ENCODE peak calls at places on chromosomes 13 and 19, in six cellular contexts. J is astrocyte of the spinal cord; B is GM23248; K is effector memory CD4-positive, alpha-beta T cell; C is colonic mucosa; M is psoas muscle. Y is an unnamed sample.

GRCh38 chr13:77637583-77637982 is 59.9 kb upstream of the SLAIN1 start:
- DNase-seq in J (no peak), B (no peak), K (no peak), C (no peak), M (no peak), Y (no peak)

GRCh38 chr19:31548941-31549340 is 199.7 kb upstream of the TSHZ3 start:
- DNase-seq in J (peak), B (peak), K (no peak), C (no peak), M (no peak), Y (peak)

GRCh38 chr19:48797103-48797502 is 13.7 kb downstream of the BCAT2 start:
- DNase-seq in J (no peak), B (no peak), K (no peak), C (no peak), M (no peak), Y (no peak)

GRCh38 chr13:24208314-24208713 is 47.8 kb downstream of the SPATA13 start:
- DNase-seq in J (peak), B (peak), K (no peak), C (no peak), M (no peak), Y (peak)

GRCh38 chr13:64925727-64926126 is 2304.4 kb downstream of the PCDH9 start:
- DNase-seq in J (no peak), B (no peak), K (no peak), C (no peak), M (no peak), Y (no peak)

GRCh38 chr13:61664821-61665705 is 249.4 kb upstream of the PCDH20 start:
- DNase-seq in J (peak), B (no peak), K (no peak), C (no peak), M (no peak), Y (no peak)

GRCh38 chr13:86608739-86609138 is 809.5 kb upstream of the SLITRK6 start:
- DNase-seq in J (no peak), B (no peak), K (no peak), C (no peak), M (no peak), Y (no peak)

GRCh38 chr13:39960206-39960605 is 304.7 kb downstream of the COG6 start:
- DNase-seq in J (no peak), B (no peak), K (no peak), C (no peak), M (no peak), Y (no peak)

GRCh38 chr19:40982594-40983101 is 8.4 kb upstream of the CYP2B6 start:
- DNase-seq in J (no peak), B (peak), K (no peak), C (no peak), M (no peak), Y (peak)

GRCh38 chr13:51240178-51240577 is 18.0 kb downstream of the FAM124A start:
- DNase-seq in J (no peak), B (no peak), K (no peak), C (no peak), M (no peak), Y (no peak)

GRCh38 chr13:75365724-75366173 is 116.2 kb downstream of the TBC1D4 start:
- DNase-seq in J (peak), B (peak), K (no peak), C (no peak), M (no peak), Y (peak)

GRCh38 chr13:31322025-31322424 is 122.2 kb downstream of the B3GLCT start:
- DNase-seq in J (no peak), B (peak), K (no peak), C (no peak), M (peak), Y (peak)

GRCh38 chr19:4077011-4077382 is 10.3 kb upstream of the ZBTB7A start:
- DNase-seq in J (no peak), B (no peak), K (no peak), C (no peak), M (no peak), Y (no peak)

GRCh38 chr13:79540504-79540903 is 59.5 kb downstream of the NDFIP2 start:
- DNase-seq in J (no peak), B (no peak), K (no peak), C (no peak), M (no peak), Y (no peak)

GRCh38 chr19:3881272-3882040 is 971 bp downstream of the ATCAY start:
- DNase-seq in J (no peak), B (no peak), K (no peak), C (no peak), M (no peak), Y (no peak)

GRCh38 chr19:33502991-33503790 is 18.4 kb downstream of the PEPD start:
- DNase-seq in J (no peak), B (no peak), K (no peak), C (no peak), M (no peak), Y (no peak)

GRCh38 chr13:43698009-43698408 is 88.8 kb downstream of the ENOX1 start:
- DNase-seq in J (no peak), B (peak), K (no peak), C (no peak), M (no peak), Y (no peak)

GRCh38 chr19:55424518-55424917 is 16.9 kb upstream of the UBE2S start:
- DNase-seq in J (no peak), B (no peak), K (no peak), C (no peak), M (no peak), Y (no peak)
- H3K4me3 ChIP-seq in J (no peak), B (no peak), K (no peak), C (no peak), M (no peak), Y (no peak)

DNA sequence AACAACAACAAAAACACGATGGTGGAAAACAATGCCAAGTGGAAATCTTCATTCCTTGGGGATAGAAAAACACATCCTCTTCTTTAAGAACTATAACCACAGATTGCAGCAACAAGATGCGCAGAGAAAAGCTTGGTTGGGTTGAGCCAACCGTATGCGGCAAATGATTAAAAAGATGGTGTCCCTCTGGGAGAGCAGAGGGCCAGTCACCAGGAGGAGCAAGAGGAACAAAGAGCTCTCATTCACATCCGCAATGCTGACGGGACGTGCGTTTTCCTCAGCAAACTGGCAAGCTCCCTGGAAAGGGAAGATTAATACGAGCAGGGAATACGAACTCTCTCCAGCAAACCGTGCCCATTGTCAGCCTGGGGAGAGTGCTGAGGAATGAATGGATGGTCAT is 141.6 kb downstream of the KATNAL1 start:
- DNase-seq in J (peak), B (peak), K (no peak), C (no peak), M (peak), Y (no peak)
- H3K4me3 ChIP-seq in J (no peak), B (no peak), K (no peak), C (no peak), M (no peak), Y (no peak)

GRCh38 chr19:23770672-23771250 is 12.1 kb upstream of the ZNF681 start:
- DNase-seq in J (no peak), B (no peak), K (no peak), C (no peak), M (no peak), Y (no peak)

GRCh38 chr19:23772668-23773063 is 14.0 kb upstream of the ZNF681 start:
- DNase-seq in J (no peak), B (no peak), K (no peak), C (no peak), M (no peak), Y (no peak)

GRCh38 chr19:23769691-23770468 is 11.2 kb upstream of the ZNF681 start:
- DNase-seq in J (no peak), B (no peak), K (no peak), C (no peak), M (no peak), Y (no peak)

GRCh38 chr19:23771348-23771747 is 12.7 kb upstream of the ZNF681 start:
- DNase-seq in J (no peak), B (no peak), K (no peak), C (no peak), M (no peak), Y (no peak)

DNA sequence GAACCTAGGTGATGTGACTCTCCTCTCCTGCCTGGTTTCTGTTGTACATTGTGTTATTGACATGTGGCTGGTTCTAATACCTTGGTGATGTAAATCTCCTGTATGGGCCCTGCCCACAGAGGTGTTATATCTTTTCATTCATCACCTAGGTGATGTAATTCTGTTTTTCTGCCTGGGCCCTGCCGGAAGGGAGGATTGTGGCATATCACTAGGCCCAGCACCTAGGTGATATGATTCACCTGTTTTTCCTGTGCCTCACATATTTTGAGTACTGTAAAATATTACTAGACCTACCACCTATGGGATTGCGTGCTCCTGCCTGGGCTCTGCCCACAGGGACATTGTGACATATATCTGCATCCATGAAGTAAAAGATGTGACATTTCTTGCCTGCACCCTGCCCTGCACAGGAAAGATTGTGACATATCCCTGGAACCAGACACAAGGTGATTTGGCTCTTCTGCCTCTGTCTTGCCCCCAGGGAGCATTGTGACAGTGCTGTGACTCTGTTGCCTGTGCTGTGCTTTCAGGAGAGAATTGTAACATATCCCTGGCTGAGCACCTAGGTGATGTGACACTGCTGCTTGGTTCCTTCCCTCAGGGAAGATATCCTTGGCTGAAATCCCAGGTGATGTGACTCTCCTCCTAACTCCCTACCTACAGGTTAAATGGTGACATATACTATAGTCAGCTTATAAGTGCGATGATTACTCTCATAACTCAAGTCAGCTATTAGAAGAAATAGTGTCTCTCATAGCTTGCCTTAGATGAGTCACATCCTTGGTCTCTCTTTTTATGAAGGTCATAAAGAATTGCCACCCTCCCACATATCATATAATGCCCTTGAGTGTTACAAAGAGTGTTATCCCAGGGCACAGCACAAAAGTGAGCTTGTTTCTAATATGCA is 13.3 kb upstream of the ZNF681 start:
- DNase-seq in J (no peak), B (no peak), K (no peak), C (no peak), M (no peak), Y (no peak)
- H3K4me3 ChIP-seq in J (no peak), B (no peak), K (no peak), C (no peak), M (no peak), Y (no peak)

GRCh38 chr19:49814010-49814409 is 918 bp upstream of the FUZ start:
- DNase-seq in J (no peak), B (peak), K (no peak), C (no peak), M (no peak), Y (no peak)
- H3K4me3 ChIP-seq in J (no peak), B (peak), K (no peak), C (no peak), M (peak), Y (peak)

GRCh38 chr13:109725995-109726637 is 60.3 kb downstream of the IRS2 start:
- DNase-seq in J (no peak), B (no peak), K (no peak), C (no peak), M (no peak), Y (no peak)

GRCh38 chr13:109727251-109727650 is 59.1 kb downstream of the IRS2 start:
- DNase-seq in J (no peak), B (no peak), K (no peak), C (no peak), M (no peak), Y (no peak)

GRCh38 chr13:109730832-109731335 is 55.5 kb downstream of the IRS2 start:
- DNase-seq in J (no peak), B (no peak), K (no peak), C (no peak), M (no peak), Y (peak)

GRCh38 chr13:109728061-109728460 is 58.3 kb downstream of the IRS2 start:
- DNase-seq in J (no peak), B (no peak), K (no peak), C (no peak), M (no peak), Y (no peak)

DNA sequence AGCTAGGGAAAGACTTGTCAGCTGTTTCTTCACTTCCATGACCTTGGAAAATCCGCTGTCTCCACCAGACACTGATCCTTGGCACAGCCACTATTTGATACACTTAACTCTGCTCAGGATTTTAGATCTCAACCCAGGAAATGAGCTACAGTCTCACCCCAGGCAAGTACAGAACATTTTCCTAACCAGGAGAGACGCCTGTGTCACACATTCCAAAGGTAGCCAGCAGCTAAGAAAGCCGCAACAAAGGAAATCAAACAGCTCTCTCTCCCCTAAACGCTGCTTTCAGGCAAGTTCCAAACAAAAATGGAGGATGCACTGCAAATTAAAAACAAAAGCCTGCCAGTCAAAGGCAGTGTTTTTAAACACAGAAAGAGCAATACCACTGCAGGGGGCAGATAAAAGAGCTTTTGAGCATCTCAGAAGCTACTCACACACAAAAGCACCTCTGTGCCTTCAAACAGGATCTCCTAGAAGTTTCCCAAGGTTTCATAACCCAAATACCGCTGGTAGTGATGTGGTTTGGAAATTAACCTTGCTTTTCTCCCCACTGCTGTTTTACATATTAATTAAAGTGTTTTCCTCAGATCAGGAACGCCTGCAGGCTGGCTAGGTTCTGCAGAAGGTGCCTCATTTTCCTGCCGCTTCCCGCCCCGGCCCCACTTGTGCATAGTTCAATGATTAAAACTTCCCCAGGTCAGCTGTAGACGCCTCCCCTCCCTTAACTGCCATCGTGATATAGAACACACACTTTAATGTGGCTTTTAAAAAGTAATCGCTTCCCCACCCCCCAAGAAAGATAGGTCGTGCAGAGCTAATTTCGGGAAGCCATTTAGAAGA is 57.1 kb downstream of the IRS2 start:
- DNase-seq in J (peak), B (peak), K (no peak), C (no peak), M (no peak), Y (no peak)
- H3K4me3 ChIP-seq in J (no peak), B (no peak), K (no peak), C (no peak), M (no peak), Y (no peak)

GRCh38 chr19:13002389-13002898 is 7.2 kb downstream of the NFIX start:
- DNase-seq in J (no peak), B (peak), K (no peak), C (no peak), M (peak), Y (no peak)
- H3K4me3 ChIP-seq in J (no peak), B (peak), K (no peak), C (no peak), M (peak), Y (no peak)

GRCh38 chr19:44592451-44592890 is 20.9 kb upstream of the IGSF23 start:
- DNase-seq in J (no peak), B (no peak), K (no peak), C (no peak), M (no peak), Y (peak)
- H3K4me3 ChIP-seq in J (no peak), B (no peak), K (no peak), C (no peak), M (no peak), Y (no peak)

GRCh38 chr19:15727724-15728123 is at the start of gene OR10H2:
- DNase-seq in J (no peak), B (no peak), K (no peak), C (no peak), M (no peak), Y (no peak)
- H3K4me3 ChIP-seq in J (no peak), B (no peak), K (no peak), C (no peak), M (no peak), Y (no peak)

Y was measured in foreskin fibroblast.